ENCODE peak calls at places on chromosomes 3 and 15, in five cellular contexts. T is activated naive CD8-positive, alpha-beta T cell treated with anti-CD3 and anti-CD28 coated beads for 36 hours; F is activated naive CD4-positive, alpha-beta T cell; A is stimulated activated CD8-positive, alpha-beta memory T cell treated with anti-CD3 and anti-CD28 coated beads, Interleukin-12 subunit alpha, Interleukin-12 subunit beta, amount 100 ng/mL, for 1 hour; Q is naive thymus-derived CD8-positive, alpha-beta T cell. V is an unnamed sample.

GRCh38 chr3:47421741-47422649 is 41.2 kb downstream of the PTPN23 start:
- DNase-seq in T (no peak), F (no peak), A (no peak), Q (no peak), V (peak)

GRCh38 chr3:151838574-151839312 is 24.8 kb downstream of the AADAC start:
- DNase-seq in T (peak), F (no peak), A (peak), Q (no peak), V (peak)

GRCh38 chr15:63046927-63047760 is 4.6 kb downstream of the TPM1 start:
- DNase-seq in T (no peak), F (no peak), A (no peak), Q (no peak), V (no peak)

GRCh38 chr3:187361835-187362234 is 6.3 kb upstream of the RTP4 start:
- DNase-seq in T (no peak), F (no peak), A (no peak), Q (no peak), V (no peak)

GRCh38 chr3:194003128-194004057 is 132.6 kb upstream of the HES1 start:
- DNase-seq in T (peak), F (no peak), A (no peak), Q (no peak), V (peak)

GRCh38 chr15:25068696-25069095 is 113.9 kb downstream of the SNRPN start:
- DNase-seq in T (no peak), F (no peak), A (no peak), Q (no peak), V (no peak)

GRCh38 chr15:48422401-48422800 is 91.2 kb downstream of the DUT start:
- DNase-seq in T (no peak), F (no peak), A (no peak), Q (no peak), V (no peak)

GRCh38 chr3:45277636-45278035 is 51.5 kb upstream of the TMEM158 start:
- DNase-seq in T (no peak), F (no peak), A (no peak), Q (no peak), V (no peak)

GRCh38 chr3:116083686-116084085 is 361.6 kb downstream of the LSAMP start:
- DNase-seq in T (no peak), F (no peak), A (no peak), Q (no peak), V (no peak)

GRCh38 chr3:128052831-128053419 is 688 bp downstream of the SEC61A1 start:
- DNase-seq in T (no peak), F (no peak), A (no peak), Q (no peak), V (no peak)

GRCh38 chr3:158269896-158270295 is 160.0 kb downstream of the RSRC1 start:
- DNase-seq in T (no peak), F (no peak), A (no peak), Q (no peak), V (no peak)

V was measured in DND-41.